ENCODE peak calls at places on chromosomes 1 and 21, in four cellular contexts. R is OCI-LY7, P is fibroblast of mammary gland, N is AG04450. D is an unnamed sample.

GRCh38 chr1:61226791-61227567 is 144.6 kb downstream of the NFIA start:
- DNase-seq in P (peak; percentile 58), N (no peak), R (no peak), D (peak; percentile 69)

GRCh38 chr1:166017395-166017794 is 149.4 kb downstream of the FAM78B start:
- DNase-seq in P (no peak), N (no peak), R (peak; percentile 5), D (no peak)

GRCh38 chr1:223711173-223711572 is 1.2 kb upstream of the CAPN2 start:
- DNase-seq in P (peak; percentile 59), R (no peak), N (no peak), D (no peak)

GRCh38 chr1:1617925-1618324 is 2.6 kb downstream of the MIB2 start:
- DNase-seq in N (no peak), R (no peak), P (no peak), D (no peak)

GRCh38 chr21:46079357-46080170 is 18.3 kb upstream of the COL6A2 start:
- DNase-seq in R (no peak), N (peak; percentile 80), P (peak; percentile 98), D (peak; percentile 75)

GRCh38 chr1:115114308-115114707 is 25.0 kb upstream of the TSPAN2 start:
- DNase-seq in P (no peak), N (no peak), R (no peak), D (peak; percentile 53)

GRCh38 chr1:226440512-226440911 is 32.6 kb upstream of the PARP1 start:
- DNase-seq in N (no peak), P (no peak), R (no peak), D (no peak)

GRCh38 chr1:160952129-160952510 is 2.5 kb downstream of the ITLN2 start:
- DNase-seq in R (no peak), P (no peak), N (no peak), D (no peak)

GRCh38 chr1:66262233-66262632 is 271.7 kb upstream of the SGIP1 start:
- DNase-seq in P (peak; percentile 63), R (no peak), N (no peak), D (no peak)

GRCh38 chr1:116825735-116826438 is 71.7 kb downstream of the CD2 start:
- DNase-seq in P (no peak), R (no peak), N (no peak), D (peak; percentile 89)

DNA sequence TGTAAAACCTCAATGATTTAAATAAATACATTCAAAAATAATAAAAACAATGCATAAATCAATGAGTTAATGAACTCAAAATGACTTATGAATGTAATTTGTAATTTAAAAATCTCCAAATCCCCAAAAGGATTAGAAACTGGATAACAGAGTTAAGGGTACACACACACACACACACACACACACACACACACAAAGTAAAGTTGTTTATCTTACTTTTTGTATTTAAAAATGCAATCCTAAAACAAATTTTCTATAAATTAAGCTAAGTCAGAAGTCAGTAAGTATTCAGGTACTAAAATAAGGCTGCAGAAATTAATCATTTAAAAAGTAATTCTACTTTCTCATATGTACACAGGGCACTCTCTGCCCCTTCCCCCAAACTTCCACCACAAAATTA is 1.8 kb downstream of the LRIF1 start:
- DNase-seq in P (no peak), N (no peak), R (no peak), D (no peak)
- H3K4me3 ChIP-seq in P (no peak overlapping the region), N (no peak overlapping the region), R (peak overlapping the region; percentile 70), D (no peak overlapping the region)

GRCh38 chr1:112633628-112634027 is 14.0 kb downstream of the CAPZA1 start:
- DNase-seq in N (no peak), R (no peak), P (no peak), D (no peak)

GRCh38 chr1:112637257-112638108 is 17.9 kb downstream of the CAPZA1 start:
- DNase-seq in N (no peak), R (no peak), P (peak; percentile 50), D (no peak)

GRCh38 chr1:112638109-112638426 is 18.4 kb downstream of the CAPZA1 start:
- DNase-seq in N (no peak), P (no peak), R (no peak), D (no peak)

GRCh38 chr1:112634367-112634766 is 14.7 kb downstream of the CAPZA1 start:
- DNase-seq in P (no peak), R (no peak), N (no peak), D (no peak)

DNA sequence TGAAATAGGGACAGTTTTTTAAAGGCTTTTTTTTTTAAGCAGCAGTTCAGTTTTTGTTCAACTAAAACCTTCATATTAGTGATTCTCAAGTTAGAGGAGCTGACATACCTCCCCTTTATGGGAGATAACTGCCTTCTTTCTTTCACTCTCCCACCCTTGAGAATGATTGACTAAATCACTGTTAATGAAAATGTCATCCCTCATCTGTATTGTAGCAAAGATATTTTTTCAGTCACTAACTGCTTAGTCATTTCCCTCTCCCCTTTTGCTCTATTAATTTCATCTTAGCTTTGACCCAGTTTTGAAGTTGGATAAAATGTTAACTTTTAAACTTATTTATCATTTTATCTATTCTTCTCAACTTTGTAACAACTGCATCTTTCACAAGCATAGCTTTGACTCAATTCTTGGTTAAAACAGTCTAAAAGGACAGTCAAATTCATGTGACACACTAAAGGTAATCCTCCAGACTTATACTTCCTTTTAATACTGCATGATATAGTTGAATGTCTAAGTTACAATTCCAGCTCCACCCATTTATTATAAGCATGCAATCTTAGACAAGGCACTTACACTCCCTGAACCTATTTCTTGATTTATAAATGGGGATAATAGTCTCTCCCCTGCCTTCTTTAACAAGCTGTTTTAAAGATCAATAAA is 17.1 kb downstream of the CAPZA1 start:
- DNase-seq in R (no peak), N (no peak), P (no peak), D (no peak)
- H3K4me3 ChIP-seq in R (no peak overlapping the region), N (no peak overlapping the region), P (no peak overlapping the region), D (no peak overlapping the region)

DNA sequence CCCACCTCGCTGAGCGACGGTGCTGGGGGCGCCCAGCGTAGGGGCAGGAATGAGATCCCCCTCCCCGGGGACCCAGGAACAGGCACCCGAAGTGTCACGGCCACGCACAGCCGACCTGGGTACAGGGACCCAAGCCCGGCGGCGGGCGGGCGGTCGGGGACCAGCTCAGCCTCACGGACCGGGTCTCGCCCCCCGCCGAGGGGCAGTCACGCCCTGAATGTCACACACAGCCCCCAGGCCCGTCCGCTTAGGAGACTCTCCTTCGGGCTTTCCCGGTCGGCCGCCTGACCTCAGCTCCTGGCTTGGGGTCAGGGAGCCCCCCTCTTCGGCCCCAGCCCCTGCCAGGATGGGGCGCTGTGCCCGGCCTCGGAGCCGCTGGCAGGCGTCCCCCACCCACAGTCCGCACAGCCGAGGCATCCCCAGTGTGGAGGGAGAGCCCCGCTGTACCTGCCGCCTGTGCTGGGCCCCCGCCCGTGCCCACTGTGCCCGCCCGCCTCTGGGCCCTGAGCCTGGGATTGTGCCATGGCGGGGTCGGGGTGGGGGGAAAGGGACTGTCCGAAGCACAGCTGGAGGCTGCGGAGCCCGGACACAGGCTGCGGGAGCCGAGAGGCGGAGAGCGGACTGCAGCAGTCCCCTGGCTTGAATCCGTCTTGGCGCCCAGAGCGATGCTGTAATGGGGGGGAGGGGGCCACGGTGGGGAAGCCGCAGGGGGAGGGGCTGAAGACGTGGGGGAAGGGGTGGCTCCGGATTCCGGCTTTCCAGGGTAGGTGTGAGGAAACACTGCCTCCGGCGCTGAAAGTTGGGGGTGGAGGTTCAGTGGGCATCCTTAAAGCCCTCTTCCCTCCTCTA is 627 bp upstream of the DLGAP3 start:
- DNase-seq in R (no peak), P (no peak), N (no peak), D (peak; percentile 23)
- H3K4me3 ChIP-seq in R (peak overlapping the region; percentile 37), P (no peak overlapping the region), N (peak overlapping the region; percentile 10), D (peak overlapping the region; percentile 55)

GRCh38 chr1:175268720-175269119 is 76.1 kb upstream of the KIAA0040 start:
- DNase-seq in R (no peak), N (no peak), P (peak; percentile 61), D (no peak)
- H3K4me3 ChIP-seq in R (no peak overlapping the region), N (no peak overlapping the region), P (no peak overlapping the region), D (no peak overlapping the region)

GRCh38 chr1:119228318-119228717 is 87.9 kb upstream of the WARS2 start:
- DNase-seq in R (no peak), N (no peak), P (no peak), D (no peak)
- H3K4me3 ChIP-seq in R (no peak overlapping the region), N (no peak overlapping the region), P (no peak overlapping the region), D (no peak overlapping the region)

DNA sequence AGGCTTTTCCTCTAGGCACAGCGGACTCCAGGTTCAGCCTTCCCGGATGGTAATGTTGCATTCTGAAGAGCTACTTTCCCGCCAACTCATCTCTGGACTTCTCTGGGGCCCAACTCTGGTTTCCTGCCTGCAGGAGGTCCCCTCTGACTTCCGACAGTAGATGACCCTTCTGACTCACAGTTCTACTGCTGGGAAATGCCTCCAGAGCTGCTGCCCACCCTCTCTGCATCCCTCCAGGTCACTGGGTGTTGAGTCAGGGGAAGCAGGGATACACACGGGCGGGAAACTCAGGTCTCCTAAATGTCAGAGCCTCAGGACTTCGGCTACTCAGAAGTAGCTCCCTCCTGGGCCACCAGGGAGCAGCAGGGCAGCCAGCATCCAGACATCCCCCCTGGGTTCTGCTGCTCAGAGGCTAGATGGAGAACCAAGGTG is 2.1 kb upstream of the KIF21B start:
- DNase-seq in P (peak; percentile 72), N (no peak), R (peak; percentile 43), D (no peak)
- H3K4me3 ChIP-seq in P (no peak overlapping the region), N (no peak overlapping the region), R (no peak overlapping the region), D (no peak overlapping the region)

D was measured in BE2C.